ENCODE peak calls at places on chromosomes 7 and 10, in eight cellular contexts. Z is HT-29; R is ovary; Y is stimulated activated CD8-positive, alpha-beta memory T cell treated with anti-CD3 and anti-CD28 coated beads, Interleukin-2, amount 100 ng/mL, for 48 hours; S is NCI-H2171; P is NCI-H2227 treated with DMSO at 0.1 percent for 48 hours; Q is COLO829; N is HL-60. X is an unnamed sample.

GRCh38 chr10:92419740-92420553 is 129.0 kb downstream of the MARCHF5 start:
- DNase-seq in Z (no peak), R (peak; percentile 49), Y (no peak), S (no peak), P (no peak), Q (no peak), N (no peak), X (no peak)

GRCh38 chr7:148866362-148866761 is 17.7 kb downstream of the EZH2 start:
- DNase-seq in Z (no peak), R (no peak), Y (no peak), S (no peak), P (no peak), Q (no peak), N (no peak), X (no peak)

GRCh38 chr10:132041340-132041739 is 24.4 kb upstream of the JAKMIP3 start:
- DNase-seq in Z (no peak), R (no peak), Y (no peak), S (no peak), P (no peak), Q (no peak), N (no peak), X (no peak)

GRCh38 chr7:140696024-140696678 is 357 bp upstream of the NDUFB2 start:
- DNase-seq in Z (peak; percentile 95), R (peak; percentile 96), Y (peak; percentile 92), S (peak; percentile 95), P (no peak), Q (peak; percentile 98), N (no peak), X (no peak)

GRCh38 chr10:96339956-96340904 is 18.6 kb downstream of the OPALIN start:
- DNase-seq in Z (peak; percentile 58), R (no peak), Y (peak; percentile 31), S (peak; percentile 34), P (peak; percentile 40), Q (peak; percentile 49), N (peak; percentile 40), X (peak; percentile 40)

GRCh38 chr7:77745746-77746145 is 49.5 kb downstream of the RSBN1L start:
- DNase-seq in Z (no peak), R (no peak), Y (no peak), S (no peak), P (no peak), Q (no peak), N (no peak), X (no peak)

GRCh38 chr10:119981826-119982225 is 89.3 kb downstream of the SEC23IP start:
- DNase-seq in Z (no peak), R (no peak), Y (no peak), S (no peak), P (no peak), Q (no peak), N (no peak), X (peak; percentile 18)

GRCh38 chr7:38367301-38367700 is 93.9 kb upstream of the TARP start:
- DNase-seq in Z (no peak), R (no peak), Y (no peak), S (no peak), P (no peak), Q (no peak), N (no peak), X (no peak)

GRCh38 chr7:30199271-30199670 is 64.5 kb downstream of the MTURN start:
- DNase-seq in Z (no peak), R (no peak), Y (no peak), S (no peak), P (no peak), Q (no peak), N (no peak), X (no peak)

GRCh38 chr7:127393370-127394058 is 1.0 kb upstream of the ZNF800 start:
- DNase-seq in Z (no peak), R (no peak), Y (no peak), S (peak; percentile 84), P (peak; percentile 62), Q (no peak), N (no peak), X (peak; percentile 40)

GRCh38 chr10:91050371-91051034 is 129.6 kb upstream of the ANKRD1 start:
- DNase-seq in Z (no peak), R (no peak), Y (no peak), S (no peak), P (no peak), Q (no peak), N (no peak), X (no peak)

GRCh38 chr7:102991077-102991539 is 78.3 kb downstream of the LRRC17 start:
- DNase-seq in Z (no peak), R (no peak), Y (no peak), S (no peak), P (no peak), Q (peak; percentile 35), N (no peak), X (no peak)

GRCh38 chr7:5854738-5855137 is 25.9 kb upstream of the OCM start:
- DNase-seq in Z (peak; percentile 22), R (no peak), Y (no peak), S (no peak), P (no peak), Q (no peak), N (no peak), X (no peak)

GRCh38 chr10:119754085-119754484 is 28.2 kb downstream of the INPP5F start:
- DNase-seq in Z (peak; percentile 28), R (no peak), Y (no peak), S (no peak), P (no peak), Q (no peak), N (no peak), X (no peak)

GRCh38 chr10:16848562-16849154 is 31.4 kb upstream of the RSU1 start:
- DNase-seq in Z (no peak), R (no peak), Y (no peak), S (no peak), P (no peak), Q (no peak), N (no peak), X (no peak)

GRCh38 chr10:129096340-129096984 is 370.6 kb upstream of the MGMT start:
- DNase-seq in Z (no peak), R (peak; percentile 12), Y (no peak), S (no peak), P (no peak), Q (no peak), N (no peak), X (no peak)

GRCh38 chr7:149731207-149731955 is 42.0 kb downstream of the ZNF467 start:
- DNase-seq in Z (no peak), R (no peak), Y (no peak), S (no peak), P (no peak), Q (no peak), N (no peak), X (no peak)

GRCh38 chr7:30519122-30519521 is 14.5 kb upstream of the GGCT start:
- DNase-seq in Z (peak; percentile 81), R (no peak), Y (no peak), S (no peak), P (no peak), Q (no peak), N (no peak), X (no peak)

GRCh38 chr10:131838921-131839320 is 61.9 kb upstream of the PPP2R2D start:
- DNase-seq in Z (no peak), R (no peak), Y (no peak), S (no peak), P (no peak), Q (no peak), N (no peak), X (no peak)

GRCh38 chr10:13930123-13930522 is 343.4 kb downstream of the PRPF18 start:
- DNase-seq in Z (no peak), R (no peak), Y (no peak), S (no peak), P (no peak), Q (no peak), N (no peak), X (no peak)

GRCh38 chr7:51528172-51528571 is 211.6 kb upstream of the COBL start:
- DNase-seq in Z (no peak), R (no peak), Y (no peak), S (no peak), P (no peak), Q (no peak), N (no peak), X (no peak)

GRCh38 chr10:24873281-24873683 is 79.1 kb downstream of the PRTFDC1 start:
- DNase-seq in Z (peak; percentile 71), R (peak; percentile 22), Y (no peak), S (peak; percentile 26), P (no peak), Q (no peak), N (no peak), X (peak; percentile 52)